ENCODE peak calls at places on chromosomes 5 and 9, in four cellular contexts. One of them, this sample, is unnamed.

GRCh38 chr9:27395484-27395921 is 98.6 kb upstream of the EQTN start:
- DNase-seq in SK-N-SH: no peak
- DNase-seq in K562: no peak
- DNase-seq in HepG2: no peak
- DNase-seq in this sample: no peak

GRCh38 chr5:135174315-135175096 is 140.5 kb upstream of the PITX1 start:
- DNase-seq in SK-N-SH: no peak
- DNase-seq in K562: peak; percentile 75
- DNase-seq in HepG2: no peak
- DNase-seq in this sample: peak; percentile 41

GRCh38 chr9:95048225-95049087 is 269.1 kb downstream of the FANCC start:
- DNase-seq in SK-N-SH: peak; percentile 88
- DNase-seq in K562: peak; percentile 94
- DNase-seq in HepG2: peak; percentile 72
- DNase-seq in this sample: peak; percentile 72

GRCh38 chr9:11457809-11458785 is 845.3 kb upstream of the PTPRD start:
- DNase-seq in SK-N-SH: peak; percentile 8
- DNase-seq in K562: no peak
- DNase-seq in HepG2: no peak
- DNase-seq in this sample: peak; percentile 38

GRCh38 chr9:91119679-91120078 is 242.0 kb downstream of the AUH start:
- DNase-seq in SK-N-SH: no peak
- DNase-seq in K562: no peak
- DNase-seq in HepG2: no peak
- DNase-seq in this sample: no peak

GRCh38 chr5:6714221-6715041 is 1.2 kb downstream of the TENT4A start:
- DNase-seq in SK-N-SH: peak; percentile 78
- DNase-seq in K562: peak; percentile 67
- DNase-seq in HepG2: no peak
- DNase-seq in this sample: no peak

GRCh38 chr9:2622361-2623045 is 916 bp downstream of the VLDLR start:
- DNase-seq in SK-N-SH: peak; percentile 66
- DNase-seq in K562: no peak
- DNase-seq in HepG2: no peak
- DNase-seq in this sample: peak; percentile 28

GRCh38 chr9:114085404-114085803 is 7.3 kb upstream of the AMBP start:
- DNase-seq in SK-N-SH: no peak
- DNase-seq in K562: no peak
- DNase-seq in HepG2: no peak
- DNase-seq in this sample: no peak

GRCh38 chr5:126615286-126615685 is 14.5 kb downstream of the PHAX start:
- DNase-seq in SK-N-SH: no peak
- DNase-seq in K562: no peak
- DNase-seq in HepG2: no peak
- DNase-seq in this sample: no peak

GRCh38 chr5:137761020-137761516 is 6.9 kb upstream of the HNRNPA0 start:
- DNase-seq in SK-N-SH: no peak
- DNase-seq in K562: no peak
- DNase-seq in HepG2: peak; percentile 41
- DNase-seq in this sample: no peak

GRCh38 chr5:137758719-137759312 is 4.7 kb upstream of the HNRNPA0 start:
- DNase-seq in SK-N-SH: no peak
- DNase-seq in K562: no peak
- DNase-seq in HepG2: peak; percentile 32
- DNase-seq in this sample: no peak

GRCh38 chr5:137760294-137761019 is 6.3 kb upstream of the HNRNPA0 start:
- DNase-seq in SK-N-SH: no peak
- DNase-seq in K562: no peak
- DNase-seq in HepG2: no peak
- DNase-seq in this sample: no peak

GRCh38 chr5:137758121-137758520 is 4.0 kb upstream of the HNRNPA0 start:
- DNase-seq in SK-N-SH: no peak
- DNase-seq in K562: no peak
- DNase-seq in HepG2: no peak
- DNase-seq in this sample: no peak

GRCh38 chr5:137761560-137761959 is 7.4 kb upstream of the HNRNPA0 start:
- DNase-seq in SK-N-SH: no peak
- DNase-seq in K562: no peak
- DNase-seq in HepG2: no peak
- DNase-seq in this sample: no peak
- TF ChIP-seq FOXJ3 in SK-N-SH: no peak
- TF ChIP-seq FOXJ3 in K562: no peak
- TF ChIP-seq FOXJ3 in HepG2: no peak
- TF ChIP-seq FOXJ3 in this sample: no peak

DNA sequence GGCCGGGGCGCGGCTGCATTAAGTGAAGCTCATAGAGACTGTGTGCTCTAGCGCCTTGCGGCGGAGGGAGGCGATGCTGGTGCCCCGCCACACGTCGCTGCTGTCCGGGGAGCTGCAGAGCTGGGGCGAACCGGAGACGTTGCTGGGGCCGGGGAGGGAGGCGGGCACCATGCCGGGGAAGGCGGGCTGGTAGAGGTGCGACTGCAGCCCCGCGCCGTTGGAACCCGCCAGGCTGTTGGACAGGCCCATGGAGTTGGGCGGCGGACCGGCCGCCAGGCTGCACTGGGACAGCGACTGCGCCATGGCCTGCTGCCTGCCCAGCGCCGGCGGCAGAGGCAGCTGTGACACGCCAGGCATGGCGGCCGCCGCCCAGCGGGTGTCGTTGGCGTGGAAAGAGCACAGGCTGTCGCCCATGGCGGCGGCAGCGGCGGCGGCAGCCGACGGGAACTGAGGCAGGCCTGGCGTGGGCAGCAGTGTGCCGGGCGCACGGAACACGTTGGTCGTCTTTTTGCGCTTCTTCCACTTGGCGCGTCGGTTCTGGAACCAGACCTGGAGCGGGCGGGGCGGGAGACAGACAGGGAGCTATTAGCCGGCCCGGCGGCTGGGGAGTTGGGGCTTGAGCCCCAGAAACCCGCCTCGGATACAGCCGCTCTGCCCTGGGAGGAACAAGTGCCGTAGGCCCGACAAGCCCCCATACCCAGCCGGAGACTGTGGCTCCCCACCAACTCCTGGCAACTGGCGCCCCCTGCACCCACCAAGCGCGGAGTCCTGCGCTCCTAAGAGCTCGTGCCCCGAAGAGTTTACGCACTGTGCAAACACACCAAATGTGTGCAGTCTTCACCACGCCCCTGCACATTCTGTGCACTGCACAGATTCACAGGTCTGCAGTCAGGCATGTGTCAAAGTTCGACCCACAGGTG is 8.0 kb downstream of the OTP start:
- DNase-seq in SK-N-SH: peak; percentile 82
- DNase-seq in K562: no peak
- DNase-seq in HepG2: peak; percentile 33
- DNase-seq in this sample: peak; percentile 76
- TF ChIP-seq CTCF in SK-N-SH: peak; percentile 18
- TF ChIP-seq CTCF in K562: no peak
- TF ChIP-seq CTCF in HepG2: peak; percentile 22
- TF ChIP-seq CTCF in this sample: no peak

GRCh38 chr5:172006378-172007152 is at the start of gene FBXW11:
- DNase-seq in SK-N-SH: peak; percentile 93
- DNase-seq in K562: peak; percentile 93
- DNase-seq in HepG2: peak; percentile 94
- DNase-seq in this sample: peak; percentile 96

GRCh38 chr5:172002840-172003512 is 3.5 kb downstream of the FBXW11 start:
- DNase-seq in SK-N-SH: peak; percentile 14
- DNase-seq in K562: no peak
- DNase-seq in HepG2: no peak
- DNase-seq in this sample: no peak

GRCh38 chr5:172003750-172004149 is 2.7 kb downstream of the FBXW11 start:
- DNase-seq in SK-N-SH: no peak
- DNase-seq in K562: no peak
- DNase-seq in HepG2: no peak
- DNase-seq in this sample: no peak

GRCh38 chr5:172005708-172006377 is 595 bp downstream of the FBXW11 start:
- DNase-seq in SK-N-SH: peak; percentile 75
- DNase-seq in K562: peak; percentile 34
- DNase-seq in HepG2: peak; percentile 16
- DNase-seq in this sample: peak; percentile 34

GRCh38 chr5:172004824-172005237 is 1.6 kb downstream of the FBXW11 start:
- DNase-seq in SK-N-SH: no peak
- DNase-seq in K562: no peak
- DNase-seq in HepG2: no peak
- DNase-seq in this sample: no peak
- TF ChIP-seq FOXJ3 in SK-N-SH: no peak
- TF ChIP-seq FOXJ3 in K562: no peak
- TF ChIP-seq FOXJ3 in HepG2: no peak
- TF ChIP-seq FOXJ3 in this sample: no peak

GRCh38 chr5:142327111-142327842 is 2.5 kb upstream of the SPRY4 start:
- DNase-seq in SK-N-SH: no peak
- DNase-seq in K562: no peak
- DNase-seq in HepG2: no peak
- DNase-seq in this sample: no peak
- TF ChIP-seq CTCF in SK-N-SH: peak; percentile 17
- TF ChIP-seq CTCF in K562: no peak
- TF ChIP-seq CTCF in HepG2: no peak
- TF ChIP-seq CTCF in this sample: no peak

DNA sequence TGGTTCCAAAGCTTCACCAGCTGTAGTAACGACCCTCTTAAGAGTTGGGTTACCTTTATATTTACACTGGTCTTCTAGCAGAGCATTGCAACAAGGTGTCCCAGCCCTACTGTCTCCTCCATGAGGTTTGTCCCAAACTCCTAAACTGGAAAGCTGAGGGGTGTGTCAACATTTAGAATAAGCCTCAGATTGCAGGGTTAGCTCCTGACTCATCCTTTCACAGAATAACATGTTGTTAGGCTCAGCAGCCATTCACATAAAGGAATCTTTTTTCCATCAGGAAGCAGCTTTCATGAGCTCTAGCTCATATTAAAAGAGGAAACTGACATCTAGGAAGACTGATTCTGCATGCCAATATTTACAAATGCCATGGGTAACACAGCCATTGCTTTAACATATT is 238.7 kb downstream of the EFNA5 start:
- DNase-seq in SK-N-SH: no peak
- DNase-seq in K562: no peak
- DNase-seq in HepG2: no peak
- DNase-seq in this sample: no peak
- TF ChIP-seq FOXJ3 in SK-N-SH: no peak
- TF ChIP-seq FOXJ3 in K562: no peak
- TF ChIP-seq FOXJ3 in HepG2: no peak
- TF ChIP-seq FOXJ3 in this sample: no peak

GRCh38 chr9:36484124-36484523 is 84.1 kb upstream of the RNF38 start:
- DNase-seq in SK-N-SH: no peak
- DNase-seq in K562: no peak
- DNase-seq in HepG2: no peak
- DNase-seq in this sample: no peak
- TF ChIP-seq CTCF in SK-N-SH: no peak
- TF ChIP-seq CTCF in K562: no peak
- TF ChIP-seq CTCF in HepG2: no peak
- TF ChIP-seq CTCF in this sample: no peak

DNA sequence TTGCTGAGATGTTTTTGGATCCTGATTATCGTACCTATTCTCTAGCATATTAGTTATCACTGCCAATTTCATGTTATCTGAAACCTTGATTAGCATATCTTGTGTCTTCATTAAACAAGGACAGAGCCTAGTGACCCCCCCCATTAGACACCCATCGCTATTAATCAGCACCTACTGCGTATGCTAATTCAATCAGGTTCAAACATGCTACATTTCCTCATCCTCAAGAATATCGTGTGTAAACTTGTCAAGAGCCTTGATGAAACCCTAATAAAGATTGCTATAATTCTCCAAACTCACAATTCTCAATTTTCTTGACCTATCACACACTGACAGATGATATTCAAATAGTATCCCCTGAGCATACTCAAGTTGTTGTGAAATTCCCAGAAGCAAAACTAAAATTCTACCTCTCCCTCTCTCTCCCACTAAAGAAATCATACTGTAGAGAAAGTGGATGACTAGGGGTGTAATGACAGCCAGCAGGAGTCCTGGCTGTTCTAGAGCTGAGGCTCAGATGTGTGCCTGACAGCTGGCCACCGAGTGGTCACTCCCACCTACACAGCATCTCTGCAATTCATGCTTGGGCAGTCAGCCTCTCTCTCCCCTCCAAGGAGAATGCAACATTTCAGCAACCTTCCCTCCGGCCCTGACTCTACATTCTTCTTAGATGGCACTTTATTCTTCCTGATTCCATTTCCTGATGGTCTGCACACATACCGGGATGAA is 9.2 kb upstream of the ZNF354A start:
- DNase-seq in SK-N-SH: no peak
- DNase-seq in K562: no peak
- DNase-seq in HepG2: no peak
- DNase-seq in this sample: no peak
- TF ChIP-seq FOXJ3 in SK-N-SH: no peak
- TF ChIP-seq FOXJ3 in K562: no peak
- TF ChIP-seq FOXJ3 in HepG2: no peak
- TF ChIP-seq FOXJ3 in this sample: no peak

GRCh38 chr5:141669519-141669918 is 12.5 kb downstream of the ARAP3 start:
- DNase-seq in SK-N-SH: no peak
- DNase-seq in K562: peak; percentile 42
- DNase-seq in HepG2: no peak
- DNase-seq in this sample: no peak
- TF ChIP-seq CTCF in SK-N-SH: no peak
- TF ChIP-seq CTCF in K562: peak; percentile 44
- TF ChIP-seq CTCF in HepG2: no peak
- TF ChIP-seq CTCF in this sample: peak; percentile 33

DNA sequence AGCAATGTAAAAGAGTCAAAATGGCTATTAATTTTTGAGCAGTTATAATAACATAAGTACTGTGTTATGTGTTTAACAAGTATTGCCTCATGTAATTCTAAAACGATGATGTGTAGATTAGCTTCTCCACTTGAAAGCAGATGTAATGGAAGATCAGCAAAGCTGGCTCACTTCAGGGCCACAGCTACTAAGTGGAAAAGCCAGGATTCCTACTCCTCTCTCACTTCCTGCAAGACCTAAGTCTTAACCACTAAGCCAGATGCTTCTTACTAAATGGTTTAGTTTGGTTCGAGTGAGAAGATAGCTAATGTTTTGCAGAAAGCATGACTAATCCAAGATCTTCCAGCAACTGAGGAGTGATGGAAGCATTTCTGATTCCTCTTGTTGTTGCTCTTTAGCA is 15.7 kb upstream of the TNC start:
- DNase-seq in SK-N-SH: no peak
- DNase-seq in K562: no peak
- DNase-seq in HepG2: no peak
- DNase-seq in this sample: no peak
- TF ChIP-seq FOXJ3 in SK-N-SH: no peak
- TF ChIP-seq FOXJ3 in K562: no peak
- TF ChIP-seq FOXJ3 in HepG2: no peak
- TF ChIP-seq FOXJ3 in this sample: no peak